ENCODE peak calls at places on chromosomes 3 and 15, in ten cellular contexts. L is kidney epithelial cell, P is GM13976, W is lower leg skin, Z is AG09309, M is fibroblast of mammary gland, S is heart left ventricle, G is GM13977, J is breast epithelium, O is B cell. R is an unnamed sample.

GRCh38 chr3:54008099-54008498 is 114.3 kb upstream of the CACNA2D3 start:
- DNase-seq in S (no peak), O (no peak), L (no peak), M (no peak), Z (no peak), P (no peak), W (no peak), J (no peak), G (no peak), R (no peak)

GRCh38 chr15:73928971-73929627 is 2.8 kb downstream of the LOXL1 start:
- DNase-seq in P (no peak), M (peak), L (no peak), Z (no peak), W (no peak), J (no peak), G (no peak), O (no peak), S (no peak), R (no peak)

GRCh38 chr3:114221165-114221880 is 16.1 kb downstream of the ZNF80 start:
- DNase-seq in P (no peak), O (no peak), S (no peak), J (no peak), Z (no peak), G (no peak), M (no peak), L (no peak), W (no peak), R (no peak)

GRCh38 chr3:130894130-130894872 is 417 bp downstream of the ATP2C1 start:
- DNase-seq in J (no peak), S (peak), G (peak), M (no peak), O (peak), P (peak), Z (no peak), W (peak), L (no peak), R (peak)

GRCh38 chr3:22835041-22835440 is 368.1 kb upstream of the UBE2E2 start:
- DNase-seq in L (peak), P (no peak), W (no peak), G (no peak), S (no peak), J (no peak), O (no peak), M (peak), Z (no peak), R (no peak)

GRCh38 chr15:89171136-89172072 is 50.0 kb downstream of the RLBP1 start:
- DNase-seq in W (peak), G (no peak), M (peak), J (no peak), L (no peak), S (peak), O (no peak), Z (no peak), P (peak), R (peak)

GRCh38 chr15:68310178-68310810 is 32.7 kb downstream of the FEM1B start:
- DNase-seq in J (peak), G (no peak), O (no peak), Z (no peak), P (peak), S (no peak), M (no peak), W (no peak), L (no peak), R (no peak)

GRCh38 chr3:82208002-82208710 is 446.7 kb upstream of the GBE1 start:
- DNase-seq in O (no peak), P (no peak), M (no peak), L (no peak), Z (no peak), G (no peak), J (no peak), S (no peak), W (no peak), R (no peak)

GRCh38 chr3:99837715-99838114 is 20.1 kb downstream of the CMSS1 start:
- DNase-seq in W (no peak), L (no peak), Z (no peak), O (no peak), G (no peak), S (no peak), M (no peak), P (no peak), J (no peak), R (no peak)

GRCh38 chr15:58299311-58299850 is 132.4 kb upstream of the LIPC start:
- DNase-seq in M (peak), L (no peak), S (no peak), W (no peak), P (no peak), G (no peak), J (no peak), Z (peak), O (no peak), R (no peak)

GRCh38 chr3:156626104-156626503 is 48.3 kb upstream of the TIPARP start:
- DNase-seq in M (no peak), P (no peak), S (no peak), L (no peak), Z (no peak), J (no peak), G (no peak), W (no peak), O (no peak), R (no peak)

GRCh38 chr3:57048052-57048671 is 12.3 kb upstream of the SPATA12 start:
- DNase-seq in G (no peak), Z (peak), S (no peak), L (no peak), P (no peak), M (peak), W (peak), J (no peak), O (no peak), R (no peak)

GRCh38 chr3:53624467-53624866 is 130.1 kb downstream of the CACNA1D start:
- DNase-seq in O (no peak), M (no peak), Z (no peak), J (no peak), G (no peak), P (no peak), S (no peak), W (no peak), L (no peak), R (no peak)

GRCh38 chr3:73625124-73625665 is 454 bp upstream of the PDZRN3 start:
- DNase-seq in M (peak), O (no peak), S (peak), W (no peak), G (no peak), P (peak), J (peak), L (no peak), Z (no peak), R (peak)

GRCh38 chr3:128438488-128439072 is 28.1 kb downstream of the DNAJB8 start:
- DNase-seq in J (no peak), W (no peak), M (no peak), L (no peak), G (no peak), P (no peak), S (no peak), O (no peak), Z (no peak), R (no peak)

GRCh38 chr3:23183731-23184130 is 19.4 kb upstream of the UBE2E2 start:
- DNase-seq in S (peak), W (no peak), G (no peak), Z (peak), J (no peak), M (peak), O (no peak), L (no peak), P (no peak), R (peak)

GRCh38 chr3:31442755-31443154 is 90.0 kb upstream of the STT3B start:
- DNase-seq in S (no peak), W (no peak), O (no peak), P (no peak), L (no peak), Z (no peak), J (no peak), G (no peak), M (no peak), R (no peak)

GRCh38 chr3:56917337-56917697 is 115.6 kb upstream of the ARHGEF3 start:
- DNase-seq in J (no peak), L (no peak), O (no peak), Z (no peak), P (no peak), S (no peak), G (no peak), W (no peak), M (no peak), R (no peak)

GRCh38 chr3:171184372-171184771 is 157.9 kb upstream of the SLC2A2 start:
- DNase-seq in W (no peak), O (no peak), S (no peak), G (peak), Z (no peak), J (no peak), L (no peak), M (no peak), P (peak), R (no peak)

GRCh38 chr3:171178714-171179113 is 152.2 kb upstream of the SLC2A2 start:
- DNase-seq in W (no peak), L (no peak), Z (no peak), M (peak), P (no peak), S (no peak), G (no peak), O (no peak), J (no peak), R (no peak)

GRCh38 chr3:171185359-171185758 is 158.8 kb upstream of the SLC2A2 start:
- DNase-seq in J (no peak), Z (no peak), W (no peak), O (no peak), S (no peak), L (no peak), G (no peak), P (no peak), M (no peak), R (no peak)

GRCh38 chr3:171183042-171183441 is 156.5 kb upstream of the SLC2A2 start:
- DNase-seq in Z (no peak), J (no peak), M (peak), O (no peak), P (no peak), G (no peak), L (no peak), W (no peak), S (no peak), R (no peak)

DNA sequence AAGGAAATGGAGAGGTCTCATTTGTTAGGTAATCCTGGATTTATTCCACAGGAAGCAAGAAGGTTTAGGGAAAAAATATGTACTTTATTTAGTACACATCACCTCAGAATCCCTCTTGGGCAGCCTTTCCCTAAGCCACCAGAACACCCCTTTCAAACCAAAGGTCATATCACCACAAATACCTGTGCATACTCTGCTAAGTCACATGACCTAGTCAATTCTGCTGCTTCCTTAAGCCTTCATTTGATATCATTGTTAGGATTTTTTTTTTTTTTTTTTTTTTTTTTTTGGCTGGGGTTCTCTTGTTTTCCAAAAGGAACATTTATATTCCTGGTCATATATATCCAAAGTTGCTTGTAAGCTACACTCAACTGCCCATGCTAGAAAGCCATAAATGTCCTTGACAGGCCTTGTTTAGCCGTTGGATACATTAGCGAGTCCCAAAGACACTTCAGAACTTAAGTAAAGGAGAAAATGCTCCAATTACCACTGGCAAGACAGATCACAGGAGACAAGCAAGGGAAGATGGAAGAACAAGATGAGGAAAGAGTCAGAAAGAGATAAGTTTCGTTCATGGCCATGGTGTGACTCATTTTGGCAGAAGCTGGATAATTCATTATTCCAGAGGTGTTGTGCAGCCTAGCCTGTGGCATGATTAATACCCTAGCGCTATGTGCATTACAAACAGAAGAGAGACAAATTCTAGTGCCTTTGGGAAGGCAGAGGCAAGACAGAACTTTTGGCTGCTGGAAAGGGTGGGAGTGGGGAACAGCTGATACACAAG is 155.6 kb upstream of the SLC2A2 start:
- DNase-seq in J (no peak), W (no peak), O (no peak), Z (no peak), M (peak), P (no peak), L (no peak), S (no peak), G (no peak), R (no peak)
- TF ChIP-seq CTCF in J (no peak), W (no peak), O (no peak), Z (no peak), M (no peak), P (no peak), L (no peak), S (no peak), G (no peak), R (no peak)

DNA sequence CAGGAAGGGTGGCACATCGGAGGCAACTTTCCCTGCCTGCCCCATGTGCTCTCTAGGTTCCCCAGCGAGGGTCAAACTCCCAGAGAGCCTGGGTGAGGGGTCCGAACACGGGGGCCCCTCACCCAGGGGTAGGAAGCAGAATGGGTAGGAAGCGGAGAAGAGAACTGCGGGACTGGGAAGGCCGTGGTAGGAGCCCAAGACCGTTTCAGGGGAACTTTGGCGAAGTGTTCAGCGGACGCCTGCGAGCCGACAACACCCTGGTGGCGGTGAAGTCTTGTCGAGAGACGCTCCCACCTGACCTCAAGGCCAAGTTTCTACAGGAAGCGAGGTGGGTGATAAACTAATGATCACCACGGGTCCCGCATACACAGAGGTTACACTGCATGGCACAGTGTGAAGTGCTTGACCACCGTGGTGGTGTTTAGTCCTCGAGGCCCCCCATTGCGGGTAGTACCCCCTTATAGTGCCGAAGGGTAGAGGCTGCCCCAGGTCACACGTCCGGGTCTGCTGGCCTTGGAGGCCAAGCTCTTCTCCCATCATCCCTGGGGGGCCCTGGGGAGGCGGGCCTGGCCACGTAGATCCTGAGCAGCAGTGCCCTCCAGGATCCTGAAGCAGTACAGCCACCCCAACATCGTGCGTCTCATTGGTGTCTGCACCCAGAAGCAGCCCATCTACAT is 8.3 kb downstream of the FES start:
- DNase-seq in O (no peak), L (no peak), W (no peak), S (no peak), Z (no peak), M (no peak), J (no peak), P (no peak), G (no peak), R (no peak)
- TF ChIP-seq CTCF in O (no peak), L (no peak), W (no peak), S (no peak), Z (no peak), M (no peak), J (no peak), P (no peak), G (no peak), R (no peak)

GRCh38 chr15:69749274-69749673 is 296.7 kb downstream of the RPLP1 start:
- DNase-seq in G (no peak), J (no peak), L (no peak), Z (no peak), W (no peak), S (no peak), P (no peak), O (no peak), M (no peak), R (no peak)

GRCh38 chr15:69750253-69750652 is 297.6 kb downstream of the RPLP1 start:
- DNase-seq in M (no peak), J (no peak), P (no peak), S (no peak), W (no peak), Z (no peak), G (no peak), O (no peak), L (no peak), R (no peak)

GRCh38 chr15:69748700-69749099 is 296.1 kb downstream of the RPLP1 start:
- DNase-seq in W (no peak), O (no peak), M (no peak), P (no peak), G (no peak), L (no peak), Z (no peak), J (no peak), S (no peak), R (no peak)

GRCh38 chr15:69751147-69751546 is 298.5 kb downstream of the RPLP1 start:
- DNase-seq in Z (no peak), S (no peak), M (no peak), L (no peak), J (no peak), P (no peak), G (no peak), O (no peak), W (no peak), R (no peak)

DNA sequence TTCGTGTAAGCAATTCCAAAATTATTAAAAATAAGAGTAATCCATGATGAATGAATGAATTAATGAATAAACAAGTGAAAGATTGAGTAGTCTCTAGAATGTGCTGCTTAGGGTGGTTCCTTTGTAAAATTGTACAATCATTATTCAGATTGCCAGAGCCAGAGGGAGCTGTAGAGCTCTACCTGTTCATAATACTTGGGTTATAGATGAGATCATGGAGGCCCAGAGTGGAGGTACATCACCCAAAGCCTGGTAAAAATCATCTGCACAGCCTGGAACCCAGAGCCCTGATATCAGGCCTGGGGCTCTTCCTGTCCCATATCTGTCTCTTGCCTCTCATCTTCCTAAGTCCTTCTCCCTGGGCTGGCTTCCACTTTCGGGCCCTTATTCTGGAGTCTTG is 297.2 kb downstream of the RPLP1 start:
- DNase-seq in Z (no peak), W (no peak), G (peak), P (no peak), S (no peak), J (no peak), M (no peak), L (no peak), O (no peak), R (no peak)
- TF ChIP-seq CTCF in Z (peak), W (no peak), G (peak), P (no peak), S (no peak), J (no peak), M (peak), L (no peak), O (peak), R (no peak)

GRCh38 chr15:81176291-81176893 is 20.3 kb upstream of the IL16 start:
- DNase-seq in Z (no peak), M (no peak), L (no peak), J (no peak), G (no peak), W (no peak), P (no peak), O (no peak), S (peak), R (no peak)
- TF ChIP-seq CTCF in Z (no peak), M (peak), L (no peak), J (no peak), G (no peak), W (no peak), P (no peak), O (no peak), S (no peak), R (no peak)

GRCh38 chr3:178434206-178434805 is 101.9 kb upstream of the KCNMB2 start:
- DNase-seq in L (no peak), G (peak), J (no peak), S (no peak), Z (no peak), M (no peak), O (no peak), W (no peak), P (no peak), R (no peak)
- TF ChIP-seq CTCF in L (peak), G (peak), J (no peak), S (peak), Z (peak), M (peak), O (no peak), W (no peak), P (no peak), R (no peak)

DNA sequence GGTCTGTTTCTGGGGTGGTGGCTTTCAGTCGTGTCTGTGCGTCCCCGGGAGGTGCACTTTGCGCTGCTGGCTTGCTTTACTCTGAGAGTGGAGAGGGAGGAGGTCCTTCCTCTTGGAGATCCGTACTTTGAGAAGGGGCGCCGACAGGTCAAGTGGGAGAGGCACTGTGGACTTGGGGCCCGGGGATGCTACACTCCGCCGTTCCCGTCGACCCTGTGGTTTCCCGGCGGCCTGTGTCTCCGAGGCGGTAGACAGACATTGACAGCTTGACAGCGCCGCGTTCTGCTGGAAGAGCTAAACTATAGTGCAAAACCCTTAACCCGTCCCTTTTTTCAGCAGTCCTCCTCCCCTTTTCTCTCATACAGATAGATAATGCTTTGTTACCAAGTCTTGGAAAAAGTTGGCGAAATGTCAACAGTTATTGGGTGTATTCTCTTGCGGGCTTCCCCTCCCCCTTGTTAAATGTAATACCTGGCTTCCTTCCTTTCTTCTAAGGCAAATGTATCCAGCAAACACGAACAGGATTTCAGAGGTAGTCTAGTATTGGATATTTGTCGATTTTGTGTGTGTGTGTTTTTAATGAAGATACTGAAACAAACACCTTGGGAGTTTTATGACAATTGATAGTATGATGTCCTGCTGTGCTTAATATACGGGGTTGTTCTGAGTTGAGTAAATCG is 6.6 kb downstream of the TPM1 start:
- DNase-seq in Z (no peak), O (peak), W (peak), S (peak), G (peak), L (no peak), J (peak), P (peak), M (peak), R (peak)
- TF ChIP-seq CTCF in Z (no peak), O (no peak), W (no peak), S (no peak), G (no peak), L (no peak), J (no peak), P (no peak), M (no peak), R (no peak)

GRCh38 chr3:33358172-33358781 is 81.0 kb downstream of the FBXL2 start:
- DNase-seq in O (no peak), L (no peak), P (no peak), M (no peak), Z (no peak), J (no peak), G (no peak), S (no peak), W (no peak), R (no peak)

GRCh38 chr3:33360136-33360825 is 79.9 kb downstream of the UBP1 start:
- DNase-seq in L (peak), P (no peak), G (no peak), Z (peak), W (no peak), S (no peak), J (no peak), M (peak), O (no peak), R (no peak)

DNA sequence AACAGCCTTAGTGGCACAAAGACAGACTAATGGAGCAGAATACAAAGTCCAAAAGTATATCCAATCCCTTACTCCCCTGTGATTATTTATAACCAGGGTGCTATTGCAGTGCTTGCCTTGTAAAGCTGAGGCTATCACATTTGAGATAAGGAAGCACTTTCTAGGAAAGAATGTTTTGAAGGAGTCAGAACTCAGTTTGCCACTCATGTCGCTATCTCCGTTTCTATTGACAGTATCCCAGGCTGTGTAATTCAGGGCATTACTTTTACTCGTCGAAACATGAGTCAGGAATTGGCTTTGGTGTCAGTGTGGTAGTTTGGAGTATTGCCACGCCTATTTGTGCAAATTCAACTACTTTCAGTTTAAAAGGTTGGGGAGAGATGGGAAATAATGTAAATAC is 78.4 kb downstream of the FBXL2 start:
- DNase-seq in G (no peak), W (no peak), J (no peak), S (no peak), Z (peak), P (no peak), M (peak), O (no peak), L (no peak), R (no peak)
- TF ChIP-seq CTCF in G (no peak), W (no peak), J (no peak), S (no peak), Z (no peak), P (no peak), M (no peak), O (no peak), L (no peak), R (no peak)

R was measured in nephron progenitor cell.